ENCODE peak calls at places on chromosome 13, in five cellular contexts. E, R, G, O and X are unnamed samples. For H3K27me3 and H3K36me3, the result is how much of the 10 kb centered on the place peaks cover.

GRCh38 chr13:99307648-99308339 is 595 bp upstream of the GPR183 start:
- DNase-seq in G (peak), O (peak), E (peak), R (no peak), X (no peak)

GRCh38 chr13:38409771-38410170 is 60.1 kb downstream of the UFM1 start:
- DNase-seq in E (no peak), O (no peak), G (no peak), R (no peak), X (no peak)

GRCh38 chr13:91381371-91381770 is 17.1 kb upstream of the GPC5 start:
- DNase-seq in E (no peak), R (no peak), G (no peak), O (peak), X (no peak)

GRCh38 chr13:67278230-67278629 is 48.1 kb upstream of the PCDH9 start:
- DNase-seq in E (no peak), R (no peak), O (peak), G (no peak), X (no peak)

GRCh38 chr13:25062479-25062878 is 33.5 kb upstream of the PABPC3 start:
- DNase-seq in O (no peak), G (no peak), E (no peak), R (no peak), X (peak)

GRCh38 chr13:33262069-33262487 is 23.5 kb downstream of the STARD13 start:
- DNase-seq in O (no peak), E (peak), R (no peak), G (no peak), X (no peak)

GRCh38 chr13:112715715-112716460 is 26.1 kb downstream of the ATP11A start:
- DNase-seq in E (peak), O (no peak), R (no peak), G (no peak), X (peak)

GRCh38 chr13:20769091-20769490 is 4.7 kb downstream of the EEF1AKMT1 start:
- DNase-seq in G (no peak), R (no peak), O (peak), E (no peak), X (no peak)

GRCh38 chr13:80707000-80707983 is 366.4 kb upstream of the SPRY2 start:
- DNase-seq in E (no peak), G (no peak), R (no peak), O (no peak), X (no peak)

GRCh38 chr13:95301947-95302386 is 716 bp upstream of the ABCC4 start:
- DNase-seq in E (no peak), O (peak), R (no peak), G (no peak), X (no peak)

GRCh38 chr13:95301135-95301946 is at the start of gene ABCC4:
- DNase-seq in O (peak), R (peak), G (peak), E (peak), X (peak)

GRCh38 chr13:95298169-95298940 is 2.9 kb downstream of the ABCC4 start:
- DNase-seq in G (no peak), E (no peak), R (no peak), O (no peak), X (no peak)

GRCh38 chr13:95298971-95299627 is 2.2 kb downstream of the ABCC4 start:
- DNase-seq in E (no peak), R (no peak), O (peak), G (no peak), X (no peak)

DNA sequence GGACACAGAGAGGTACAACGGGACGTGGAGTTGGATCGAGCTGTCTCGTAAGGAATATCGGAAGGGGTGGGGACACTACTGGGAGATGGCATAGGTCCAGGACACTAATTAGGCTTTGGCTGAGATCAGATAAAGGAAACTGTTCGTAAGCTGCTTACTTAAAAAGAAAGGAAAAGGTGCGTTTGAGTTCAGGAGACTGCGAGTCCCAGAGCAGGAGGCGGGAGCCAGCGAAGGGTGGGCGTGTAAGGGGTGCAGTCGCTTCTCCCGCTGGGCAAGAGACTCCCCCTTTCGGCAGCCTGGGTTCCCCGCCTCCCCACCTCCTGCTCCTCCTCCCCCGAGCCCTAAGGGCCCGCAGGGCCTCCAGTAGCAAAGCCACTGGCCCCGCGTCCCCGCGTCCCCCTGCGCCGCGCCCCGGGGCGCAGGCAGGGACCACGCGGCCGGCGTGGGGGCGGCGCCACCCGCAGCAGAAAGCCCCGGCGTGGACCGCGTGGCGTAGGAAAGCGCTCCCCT is 571 bp downstream of the ABCC4 start:
- DNase-seq in G (peak), O (peak), R (peak), E (peak), X (peak)
- H3K4me3 ChIP-seq in G (peak), O (peak), R (peak), E (peak), X (peak)

DNA sequence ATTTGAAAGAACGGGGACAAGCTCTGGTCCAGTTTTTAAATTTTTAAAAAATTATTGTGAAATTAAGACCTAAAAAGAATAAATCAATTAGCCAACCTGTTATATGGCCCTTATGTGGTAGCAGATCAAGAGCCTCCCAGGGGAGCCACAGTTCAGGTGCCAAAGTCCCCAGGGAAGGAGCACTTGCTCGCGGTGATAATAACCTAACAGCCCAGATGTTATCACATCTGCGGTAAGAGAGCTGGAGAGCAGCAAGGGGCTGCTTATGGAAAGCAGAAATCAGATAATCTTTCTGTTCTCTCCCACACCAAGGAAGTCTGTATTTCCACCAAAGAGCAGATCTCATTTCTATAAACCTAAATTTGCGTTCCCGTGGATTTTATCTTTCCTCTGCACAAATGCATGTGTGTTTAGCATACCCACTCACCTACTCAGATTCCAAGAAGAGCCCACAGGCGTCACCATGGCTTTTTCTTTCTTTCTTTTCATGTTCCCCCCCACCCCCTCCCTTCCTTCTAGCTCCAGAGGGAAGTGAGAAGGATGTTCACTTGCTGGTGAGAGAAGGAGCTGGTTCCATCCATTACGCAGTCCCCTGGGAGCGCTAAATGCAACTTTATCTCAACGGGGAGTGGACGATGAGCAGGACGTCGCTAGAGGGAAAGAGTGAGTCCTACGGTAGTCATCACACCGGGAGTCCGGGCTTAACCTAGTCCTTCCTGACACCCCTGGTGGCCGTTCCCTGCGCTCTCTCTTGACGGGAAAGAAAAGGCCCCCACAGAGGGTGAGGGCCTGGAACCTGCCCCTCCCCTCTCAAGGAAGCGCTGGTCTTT is 1.6 kb upstream of the POU4F1 start:
- DNase-seq in G (no peak), R (no peak), E (peak), O (no peak), X (peak)
- H3K27me3 ChIP-seq in G (half or more), R (half or more), E (half or more), O (half or more), X (half or more)

GRCh38 chr13:110681868-110682550 is 23.9 kb downstream of the CARS2 start:
- DNase-seq in E (no peak), R (no peak), O (no peak), G (no peak), X (no peak)

GRCh38 chr13:110677731-110678545 is 28.0 kb downstream of the CARS2 start:
- DNase-seq in G (no peak), E (no peak), R (no peak), O (peak), X (no peak)

GRCh38 chr13:110680852-110681251 is 25.1 kb downstream of the CARS2 start:
- DNase-seq in E (peak), O (no peak), G (peak), R (no peak), X (peak)

GRCh38 chr13:110676057-110676510 is 29.8 kb downstream of the CARS2 start:
- DNase-seq in R (no peak), E (no peak), O (no peak), G (no peak), X (no peak)

DNA sequence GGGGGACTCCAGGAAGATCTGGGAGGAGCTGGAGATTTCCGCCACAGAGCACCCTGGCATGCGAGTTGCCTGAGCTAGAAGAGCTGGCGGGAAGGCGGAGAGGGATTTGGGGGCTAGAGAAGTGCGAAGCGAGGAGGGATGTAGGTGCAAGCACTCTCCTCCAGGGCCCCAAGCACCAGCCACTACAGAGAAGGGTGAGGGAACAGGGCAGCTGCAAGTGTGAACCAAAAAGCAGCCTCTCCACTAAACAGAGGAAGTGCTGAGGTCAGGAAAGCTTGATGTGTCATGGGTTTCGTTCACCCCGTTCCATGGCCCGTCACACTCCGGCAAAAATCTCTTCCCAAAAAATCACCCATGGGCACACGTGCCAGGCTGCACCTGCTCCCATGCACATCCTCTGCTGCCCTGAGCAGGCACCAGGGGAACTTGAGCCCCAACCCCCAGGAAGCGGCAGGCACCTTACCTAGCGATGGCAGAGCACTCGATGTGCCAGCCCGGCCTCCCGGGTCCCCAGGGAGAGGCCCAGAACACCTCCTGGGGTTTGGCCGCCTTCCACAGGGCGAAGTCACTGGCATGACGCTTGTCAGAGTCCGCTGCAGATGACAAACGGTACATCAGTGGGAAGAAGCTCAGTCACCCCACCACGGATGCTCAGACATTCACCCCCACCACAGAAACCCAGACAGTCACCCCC is 29.3 kb downstream of the CARS2 start:
- DNase-seq in E (no peak), R (no peak), O (no peak), G (no peak), X (peak)
- H3K36me3 ChIP-seq in E (under half), R (under half), O (under half), G (under half), X (under half)

DNA sequence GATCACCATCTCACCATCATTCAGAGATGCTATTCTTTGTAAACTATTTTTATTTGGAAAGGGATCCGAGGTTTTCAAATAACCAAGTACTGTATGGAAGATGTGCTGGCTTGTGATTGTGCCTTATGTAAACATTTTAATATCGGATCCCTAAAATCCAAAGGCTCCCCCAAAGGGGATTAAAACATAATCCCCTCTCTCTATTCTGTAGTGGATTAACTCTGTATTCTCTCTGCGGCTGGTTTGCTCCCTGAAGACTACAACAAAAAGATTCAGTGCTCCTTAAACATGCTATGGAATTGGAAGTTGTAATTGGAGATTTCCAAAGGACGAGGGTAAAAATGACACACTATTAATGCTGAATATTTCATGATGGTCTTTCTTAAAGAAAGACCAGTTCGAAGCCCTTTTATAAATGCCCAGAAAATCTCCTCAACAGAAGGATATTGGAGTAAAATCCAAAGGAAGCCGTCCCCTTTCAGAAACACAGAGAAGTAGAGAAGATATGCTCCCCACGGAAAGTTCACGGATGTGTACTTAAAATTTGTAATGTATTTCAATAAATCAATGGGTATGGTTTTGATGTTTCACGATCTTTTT is 6.6 kb downstream of the MAB21L1 start:
- DNase-seq in R (no peak), E (no peak), G (no peak), O (no peak), X (no peak)
- H3K4me3 ChIP-seq in R (no peak), E (peak), G (no peak), O (no peak), X (no peak)

DNA sequence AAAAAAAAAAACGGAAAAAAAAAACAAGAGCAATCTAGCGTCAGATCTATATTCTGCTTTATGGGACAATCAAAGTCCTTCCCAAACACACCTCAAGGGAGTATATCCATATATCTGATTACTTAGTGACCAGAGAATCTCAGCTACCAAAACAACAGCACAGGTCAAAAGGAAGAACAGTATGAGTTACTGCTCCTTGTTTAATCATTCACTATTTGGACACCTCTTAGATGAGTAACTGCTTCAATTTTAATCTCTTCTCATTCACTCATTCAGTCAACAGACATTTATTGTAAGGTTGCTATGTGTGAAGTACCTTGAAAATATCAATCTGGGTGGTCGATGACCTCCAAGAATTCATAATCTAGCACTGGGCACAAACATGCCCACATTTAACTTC is 193.2 kb downstream of the IRS2 start:
- DNase-seq in G (no peak), O (no peak), E (no peak), R (no peak), X (no peak)
- H3K27me3 ChIP-seq in G (under half), O (under half), E (under half), R (under half), X (under half)